ENCODE peak calls at places on chromosomes 16 and 17, in ten cellular contexts. One of them, this sample, is unnamed.

GRCh38 chr17:11943759-11944347 is 53.4 kb downstream of the ZNF18 start:
- DNase-seq in nephron progenitor cell: no peak
- DNase-seq in mammary epithelial cell: peak; percentile 87
- DNase-seq in mesothelial cell of epicardium: no peak
- DNase-seq in AG08395: no peak
- DNase-seq in activated gamma-delta T cell treated with Interleukin-2 at 50 U/mL for 16 hours: no peak
- DNase-seq in fibroblast of mammary gland: no peak
- DNase-seq in stimulated activated CD4-positive, alpha-beta T cell treated with anti-CD3 and anti-CD28 coated beads, Interleukin-1b, Interleukin-23, amount 100 ng/mL, for 24 hours: no peak
- DNase-seq in iris pigment epithelial cell: no peak
- DNase-seq in GM13977: no peak
- DNase-seq in this sample: peak; percentile 53

GRCh38 chr16:85333337-85333736 is 221.1 kb upstream of the CIBAR2 start:
- DNase-seq in GM13977: no peak
- DNase-seq in fibroblast of mammary gland: no peak
- DNase-seq in nephron progenitor cell: no peak
- DNase-seq in activated gamma-delta T cell treated with Interleukin-2 at 50 U/mL for 16 hours: no peak
- DNase-seq in stimulated activated CD4-positive, alpha-beta T cell treated with anti-CD3 and anti-CD28 coated beads, Interleukin-1b, Interleukin-23, amount 100 ng/mL, for 24 hours: no peak
- DNase-seq in mammary epithelial cell: no peak
- DNase-seq in AG08395: no peak
- DNase-seq in iris pigment epithelial cell: no peak
- DNase-seq in mesothelial cell of epicardium: no peak
- DNase-seq in this sample: no peak

GRCh38 chr16:67459066-67459857 is 21.7 kb downstream of the ATP6V0D1 start:
- DNase-seq in mesothelial cell of epicardium: no peak
- DNase-seq in activated gamma-delta T cell treated with Interleukin-2 at 50 U/mL for 16 hours: no peak
- DNase-seq in stimulated activated CD4-positive, alpha-beta T cell treated with anti-CD3 and anti-CD28 coated beads, Interleukin-1b, Interleukin-23, amount 100 ng/mL, for 24 hours: no peak
- DNase-seq in nephron progenitor cell: peak; percentile 69
- DNase-seq in AG08395: peak; percentile 35
- DNase-seq in fibroblast of mammary gland: no peak
- DNase-seq in GM13977: no peak
- DNase-seq in iris pigment epithelial cell: no peak
- DNase-seq in mammary epithelial cell: no peak
- DNase-seq in this sample: no peak

GRCh38 chr17:50198026-50198669 is 3.3 kb downstream of the COL1A1 start:
- DNase-seq in mesothelial cell of epicardium: no peak
- DNase-seq in GM13977: peak; percentile 79
- DNase-seq in mammary epithelial cell: peak; percentile 63
- DNase-seq in activated gamma-delta T cell treated with Interleukin-2 at 50 U/mL for 16 hours: peak; percentile 50
- DNase-seq in iris pigment epithelial cell: peak; percentile 78
- DNase-seq in stimulated activated CD4-positive, alpha-beta T cell treated with anti-CD3 and anti-CD28 coated beads, Interleukin-1b, Interleukin-23, amount 100 ng/mL, for 24 hours: no peak
- DNase-seq in nephron progenitor cell: peak; percentile 55
- DNase-seq in fibroblast of mammary gland: peak; percentile 73
- DNase-seq in AG08395: no peak
- DNase-seq in this sample: peak; percentile 35

GRCh38 chr17:17354560-17355357 is 51.6 kb downstream of the NT5M start:
- DNase-seq in iris pigment epithelial cell: peak; percentile 47
- DNase-seq in mesothelial cell of epicardium: peak; percentile 58
- DNase-seq in GM13977: peak; percentile 91
- DNase-seq in AG08395: peak; percentile 82
- DNase-seq in fibroblast of mammary gland: peak; percentile 62
- DNase-seq in stimulated activated CD4-positive, alpha-beta T cell treated with anti-CD3 and anti-CD28 coated beads, Interleukin-1b, Interleukin-23, amount 100 ng/mL, for 24 hours: peak; percentile 47
- DNase-seq in mammary epithelial cell: peak; percentile 26
- DNase-seq in nephron progenitor cell: peak; percentile 85
- DNase-seq in activated gamma-delta T cell treated with Interleukin-2 at 50 U/mL for 16 hours: peak; percentile 76
- DNase-seq in this sample: peak; percentile 54

GRCh38 chr17:68733241-68734176 is 132.3 kb upstream of the FAM20A start:
- DNase-seq in stimulated activated CD4-positive, alpha-beta T cell treated with anti-CD3 and anti-CD28 coated beads, Interleukin-1b, Interleukin-23, amount 100 ng/mL, for 24 hours: no peak
- DNase-seq in AG08395: no peak
- DNase-seq in iris pigment epithelial cell: peak; percentile 66
- DNase-seq in GM13977: no peak
- DNase-seq in activated gamma-delta T cell treated with Interleukin-2 at 50 U/mL for 16 hours: no peak
- DNase-seq in fibroblast of mammary gland: peak; percentile 29
- DNase-seq in mammary epithelial cell: no peak
- DNase-seq in nephron progenitor cell: no peak
- DNase-seq in mesothelial cell of epicardium: no peak
- DNase-seq in this sample: peak; percentile 84

GRCh38 chr16:2586241-2586640 is 48.4 kb downstream of the PDPK1 start:
- DNase-seq in activated gamma-delta T cell treated with Interleukin-2 at 50 U/mL for 16 hours: no peak
- DNase-seq in AG08395: no peak
- DNase-seq in iris pigment epithelial cell: no peak
- DNase-seq in fibroblast of mammary gland: no peak
- DNase-seq in GM13977: no peak
- DNase-seq in mesothelial cell of epicardium: no peak
- DNase-seq in mammary epithelial cell: no peak
- DNase-seq in stimulated activated CD4-positive, alpha-beta T cell treated with anti-CD3 and anti-CD28 coated beads, Interleukin-1b, Interleukin-23, amount 100 ng/mL, for 24 hours: no peak
- DNase-seq in nephron progenitor cell: no peak
- DNase-seq in this sample: no peak

GRCh38 chr17:28370035-28370743 is at the start of gene VTN:
- DNase-seq in AG08395: no peak
- DNase-seq in fibroblast of mammary gland: no peak
- DNase-seq in iris pigment epithelial cell: peak; percentile 61
- DNase-seq in activated gamma-delta T cell treated with Interleukin-2 at 50 U/mL for 16 hours: no peak
- DNase-seq in stimulated activated CD4-positive, alpha-beta T cell treated with anti-CD3 and anti-CD28 coated beads, Interleukin-1b, Interleukin-23, amount 100 ng/mL, for 24 hours: no peak
- DNase-seq in nephron progenitor cell: peak; percentile 61
- DNase-seq in mesothelial cell of epicardium: no peak
- DNase-seq in GM13977: no peak
- DNase-seq in mammary epithelial cell: no peak
- DNase-seq in this sample: peak; percentile 27

GRCh38 chr17:67686246-67686645 is 31.5 kb upstream of the NOL11 start:
- DNase-seq in mammary epithelial cell: no peak
- DNase-seq in iris pigment epithelial cell: no peak
- DNase-seq in GM13977: no peak
- DNase-seq in activated gamma-delta T cell treated with Interleukin-2 at 50 U/mL for 16 hours: no peak
- DNase-seq in nephron progenitor cell: no peak
- DNase-seq in stimulated activated CD4-positive, alpha-beta T cell treated with anti-CD3 and anti-CD28 coated beads, Interleukin-1b, Interleukin-23, amount 100 ng/mL, for 24 hours: no peak
- DNase-seq in fibroblast of mammary gland: no peak
- DNase-seq in mesothelial cell of epicardium: no peak
- DNase-seq in AG08395: no peak
- DNase-seq in this sample: no peak

GRCh38 chr17:7822126-7822525 is 11.9 kb upstream of the KDM6B start:
- DNase-seq in iris pigment epithelial cell: no peak
- DNase-seq in nephron progenitor cell: no peak
- DNase-seq in GM13977: no peak
- DNase-seq in mammary epithelial cell: no peak
- DNase-seq in AG08395: no peak
- DNase-seq in fibroblast of mammary gland: no peak
- DNase-seq in stimulated activated CD4-positive, alpha-beta T cell treated with anti-CD3 and anti-CD28 coated beads, Interleukin-1b, Interleukin-23, amount 100 ng/mL, for 24 hours: no peak
- DNase-seq in activated gamma-delta T cell treated with Interleukin-2 at 50 U/mL for 16 hours: no peak
- DNase-seq in mesothelial cell of epicardium: no peak
- DNase-seq in this sample: no peak

GRCh38 chr17:45374501-45374900 is 57.7 kb upstream of the MAP3K14 start:
- DNase-seq in nephron progenitor cell: no peak
- DNase-seq in fibroblast of mammary gland: no peak
- DNase-seq in AG08395: no peak
- DNase-seq in mesothelial cell of epicardium: no peak
- DNase-seq in stimulated activated CD4-positive, alpha-beta T cell treated with anti-CD3 and anti-CD28 coated beads, Interleukin-1b, Interleukin-23, amount 100 ng/mL, for 24 hours: no peak
- DNase-seq in iris pigment epithelial cell: no peak
- DNase-seq in activated gamma-delta T cell treated with Interleukin-2 at 50 U/mL for 16 hours: no peak
- DNase-seq in GM13977: no peak
- DNase-seq in mammary epithelial cell: no peak
- DNase-seq in this sample: no peak

GRCh38 chr16:10314811-10315210 is 71.0 kb upstream of the ATF7IP2 start:
- DNase-seq in nephron progenitor cell: no peak
- DNase-seq in mammary epithelial cell: peak; percentile 53
- DNase-seq in activated gamma-delta T cell treated with Interleukin-2 at 50 U/mL for 16 hours: no peak
- DNase-seq in stimulated activated CD4-positive, alpha-beta T cell treated with anti-CD3 and anti-CD28 coated beads, Interleukin-1b, Interleukin-23, amount 100 ng/mL, for 24 hours: no peak
- DNase-seq in mesothelial cell of epicardium: no peak
- DNase-seq in iris pigment epithelial cell: peak; percentile 31
- DNase-seq in AG08395: no peak
- DNase-seq in fibroblast of mammary gland: peak; percentile 26
- DNase-seq in GM13977: peak; percentile 30
- DNase-seq in this sample: peak; percentile 65

GRCh38 chr17:44209786-44210341 is 9.6 kb downstream of the UBTF start:
- DNase-seq in fibroblast of mammary gland: no peak
- DNase-seq in iris pigment epithelial cell: no peak
- DNase-seq in mesothelial cell of epicardium: no peak
- DNase-seq in stimulated activated CD4-positive, alpha-beta T cell treated with anti-CD3 and anti-CD28 coated beads, Interleukin-1b, Interleukin-23, amount 100 ng/mL, for 24 hours: no peak
- DNase-seq in activated gamma-delta T cell treated with Interleukin-2 at 50 U/mL for 16 hours: no peak
- DNase-seq in AG08395: no peak
- DNase-seq in GM13977: peak; percentile 79
- DNase-seq in mammary epithelial cell: peak; percentile 72
- DNase-seq in nephron progenitor cell: no peak
- DNase-seq in this sample: no peak

GRCh38 chr16:85652431-85653221 is 36.1 kb downstream of the GINS2 start:
- DNase-seq in activated gamma-delta T cell treated with Interleukin-2 at 50 U/mL for 16 hours: peak; percentile 31
- DNase-seq in GM13977: no peak
- DNase-seq in mammary epithelial cell: no peak
- DNase-seq in stimulated activated CD4-positive, alpha-beta T cell treated with anti-CD3 and anti-CD28 coated beads, Interleukin-1b, Interleukin-23, amount 100 ng/mL, for 24 hours: no peak
- DNase-seq in AG08395: peak; percentile 80
- DNase-seq in mesothelial cell of epicardium: no peak
- DNase-seq in nephron progenitor cell: peak; percentile 73
- DNase-seq in fibroblast of mammary gland: peak; percentile 44
- DNase-seq in iris pigment epithelial cell: peak; percentile 74
- DNase-seq in this sample: peak; percentile 70

GRCh38 chr16:22296225-22297113 is 740 bp upstream of the POLR3E start:
- DNase-seq in activated gamma-delta T cell treated with Interleukin-2 at 50 U/mL for 16 hours: no peak
- DNase-seq in mammary epithelial cell: no peak
- DNase-seq in mesothelial cell of epicardium: no peak
- DNase-seq in AG08395: no peak
- DNase-seq in nephron progenitor cell: peak; percentile 22
- DNase-seq in fibroblast of mammary gland: no peak
- DNase-seq in stimulated activated CD4-positive, alpha-beta T cell treated with anti-CD3 and anti-CD28 coated beads, Interleukin-1b, Interleukin-23, amount 100 ng/mL, for 24 hours: no peak
- DNase-seq in iris pigment epithelial cell: no peak
- DNase-seq in GM13977: no peak
- DNase-seq in this sample: no peak

GRCh38 chr16:80852261-80852872 is 48.0 kb upstream of the CDYL2 start:
- DNase-seq in AG08395: peak; percentile 34
- DNase-seq in nephron progenitor cell: peak; percentile 21
- DNase-seq in iris pigment epithelial cell: peak; percentile 36
- DNase-seq in mesothelial cell of epicardium: no peak
- DNase-seq in stimulated activated CD4-positive, alpha-beta T cell treated with anti-CD3 and anti-CD28 coated beads, Interleukin-1b, Interleukin-23, amount 100 ng/mL, for 24 hours: peak; percentile 1
- DNase-seq in activated gamma-delta T cell treated with Interleukin-2 at 50 U/mL for 16 hours: no peak
- DNase-seq in fibroblast of mammary gland: peak; percentile 38
- DNase-seq in mammary epithelial cell: peak; percentile 2
- DNase-seq in GM13977: peak; percentile 23
- DNase-seq in this sample: peak; percentile 60

GRCh38 chr16:1527836-1528811 is 5.3 kb upstream of the TMEM204 start:
- DNase-seq in mesothelial cell of epicardium: no peak
- DNase-seq in iris pigment epithelial cell: no peak
- DNase-seq in nephron progenitor cell: no peak
- DNase-seq in GM13977: no peak
- DNase-seq in mammary epithelial cell: no peak
- DNase-seq in fibroblast of mammary gland: peak; percentile 64
- DNase-seq in activated gamma-delta T cell treated with Interleukin-2 at 50 U/mL for 16 hours: no peak
- DNase-seq in stimulated activated CD4-positive, alpha-beta T cell treated with anti-CD3 and anti-CD28 coated beads, Interleukin-1b, Interleukin-23, amount 100 ng/mL, for 24 hours: no peak
- DNase-seq in AG08395: no peak
- DNase-seq in this sample: no peak

GRCh38 chr17:66493283-66494019 is 191.0 kb downstream of the PRKCA start:
- DNase-seq in fibroblast of mammary gland: peak; percentile 91
- DNase-seq in activated gamma-delta T cell treated with Interleukin-2 at 50 U/mL for 16 hours: no peak
- DNase-seq in mesothelial cell of epicardium: no peak
- DNase-seq in GM13977: no peak
- DNase-seq in nephron progenitor cell: no peak
- DNase-seq in stimulated activated CD4-positive, alpha-beta T cell treated with anti-CD3 and anti-CD28 coated beads, Interleukin-1b, Interleukin-23, amount 100 ng/mL, for 24 hours: no peak
- DNase-seq in iris pigment epithelial cell: peak; percentile 82
- DNase-seq in AG08395: peak; percentile 55
- DNase-seq in mammary epithelial cell: peak; percentile 58
- DNase-seq in this sample: no peak

GRCh38 chr17:18139949-18140348 is 31.4 kb downstream of the MYO15A start:
- DNase-seq in fibroblast of mammary gland: peak; percentile 42
- DNase-seq in mammary epithelial cell: no peak
- DNase-seq in activated gamma-delta T cell treated with Interleukin-2 at 50 U/mL for 16 hours: no peak
- DNase-seq in mesothelial cell of epicardium: no peak
- DNase-seq in GM13977: no peak
- DNase-seq in nephron progenitor cell: no peak
- DNase-seq in AG08395: peak; percentile 43
- DNase-seq in iris pigment epithelial cell: peak; percentile 25
- DNase-seq in stimulated activated CD4-positive, alpha-beta T cell treated with anti-CD3 and anti-CD28 coated beads, Interleukin-1b, Interleukin-23, amount 100 ng/mL, for 24 hours: no peak
- DNase-seq in this sample: no peak

GRCh38 chr17:74738051-74738996 is 1.3 kb downstream of the RAB37 start:
- DNase-seq in iris pigment epithelial cell: no peak
- DNase-seq in activated gamma-delta T cell treated with Interleukin-2 at 50 U/mL for 16 hours: peak; percentile 92
- DNase-seq in stimulated activated CD4-positive, alpha-beta T cell treated with anti-CD3 and anti-CD28 coated beads, Interleukin-1b, Interleukin-23, amount 100 ng/mL, for 24 hours: no peak
- DNase-seq in GM13977: peak; percentile 90
- DNase-seq in fibroblast of mammary gland: no peak
- DNase-seq in AG08395: no peak
- DNase-seq in mammary epithelial cell: no peak
- DNase-seq in mesothelial cell of epicardium: no peak
- DNase-seq in nephron progenitor cell: no peak
- DNase-seq in this sample: no peak

GRCh38 chr17:1153795-1154546 is 25.8 kb downstream of the ABR start:
- DNase-seq in mammary epithelial cell: peak; percentile 19
- DNase-seq in stimulated activated CD4-positive, alpha-beta T cell treated with anti-CD3 and anti-CD28 coated beads, Interleukin-1b, Interleukin-23, amount 100 ng/mL, for 24 hours: no peak
- DNase-seq in AG08395: peak; percentile 88
- DNase-seq in activated gamma-delta T cell treated with Interleukin-2 at 50 U/mL for 16 hours: no peak
- DNase-seq in GM13977: no peak
- DNase-seq in nephron progenitor cell: peak; percentile 41
- DNase-seq in fibroblast of mammary gland: peak; percentile 63
- DNase-seq in iris pigment epithelial cell: peak; percentile 75
- DNase-seq in mesothelial cell of epicardium: no peak
- DNase-seq in this sample: no peak

GRCh38 chr17:794876-795275 is 12.7 kb downstream of the MRM3 start:
- DNase-seq in GM13977: peak; percentile 85
- DNase-seq in activated gamma-delta T cell treated with Interleukin-2 at 50 U/mL for 16 hours: peak; percentile 12
- DNase-seq in stimulated activated CD4-positive, alpha-beta T cell treated with anti-CD3 and anti-CD28 coated beads, Interleukin-1b, Interleukin-23, amount 100 ng/mL, for 24 hours: no peak
- DNase-seq in nephron progenitor cell: peak; percentile 79
- DNase-seq in fibroblast of mammary gland: peak; percentile 75
- DNase-seq in iris pigment epithelial cell: peak; percentile 70
- DNase-seq in AG08395: peak; percentile 92
- DNase-seq in mammary epithelial cell: peak; percentile 37
- DNase-seq in mesothelial cell of epicardium: no peak
- DNase-seq in this sample: peak; percentile 37

This sample was measured in trophoblast cell.